ENCODE peak calls at places on chromosomes 16 and 17, in nine cellular contexts. One of them, this sample, is unnamed. For H3K36me3, the result is how much of the 10 kb centered on the place peaks cover.

GRCh38 chr17:49647256-49647585 is 30.7 kb downstream of the SPOP start:
- DNase-seq in stomach: no peak
- DNase-seq in small intestine: no peak
- DNase-seq in kidney: no peak
- DNase-seq in bronchial epithelial cell: no peak
- DNase-seq in Panc1: no peak
- DNase-seq in breast epithelium: no peak
- DNase-seq in heart right ventricle: no peak
- DNase-seq in aorta: no peak
- DNase-seq in this sample: no peak

GRCh38 chr17:74296548-74296936 is 22.5 kb downstream of the DNAI2 start:
- DNase-seq in stomach: peak
- DNase-seq in breast epithelium: no peak
- DNase-seq in Panc1: no peak
- DNase-seq in small intestine: peak
- DNase-seq in aorta: no peak
- DNase-seq in kidney: no peak
- DNase-seq in heart right ventricle: peak
- DNase-seq in bronchial epithelial cell: peak
- DNase-seq in this sample: peak

GRCh38 chr16:50940275-50940854 is 198.5 kb downstream of the CYLD start:
- DNase-seq in kidney: no peak
- DNase-seq in Panc1: no peak
- DNase-seq in breast epithelium: no peak
- DNase-seq in heart right ventricle: no peak
- DNase-seq in aorta: no peak
- DNase-seq in bronchial epithelial cell: peak
- DNase-seq in stomach: no peak
- DNase-seq in small intestine: no peak
- DNase-seq in this sample: no peak

GRCh38 chr17:76585649-76586593 is at the start of gene ST6GALNAC2:
- DNase-seq in Panc1: no peak
- DNase-seq in stomach: peak
- DNase-seq in breast epithelium: peak
- DNase-seq in heart right ventricle: peak
- DNase-seq in bronchial epithelial cell: peak
- DNase-seq in aorta: peak
- DNase-seq in kidney: peak
- DNase-seq in small intestine: peak
- DNase-seq in this sample: peak

GRCh38 chr17:82399030-82399429 is 19.1 kb upstream of the HEXD start:
- DNase-seq in stomach: no peak
- DNase-seq in small intestine: no peak
- DNase-seq in bronchial epithelial cell: no peak
- DNase-seq in kidney: peak
- DNase-seq in breast epithelium: peak
- DNase-seq in Panc1: no peak
- DNase-seq in aorta: peak
- DNase-seq in heart right ventricle: no peak
- DNase-seq in this sample: no peak

GRCh38 chr17:21292867-21293845 is 8.6 kb downstream of the MAP2K3 start:
- DNase-seq in kidney: peak
- DNase-seq in aorta: no peak
- DNase-seq in Panc1: no peak
- DNase-seq in stomach: no peak
- DNase-seq in heart right ventricle: no peak
- DNase-seq in breast epithelium: no peak
- DNase-seq in bronchial epithelial cell: no peak
- DNase-seq in small intestine: no peak
- DNase-seq in this sample: no peak

GRCh38 chr17:35089846-35090193 is 26.3 kb upstream of the RFFL start:
- DNase-seq in heart right ventricle: peak
- DNase-seq in small intestine: no peak
- DNase-seq in stomach: no peak
- DNase-seq in kidney: no peak
- DNase-seq in bronchial epithelial cell: peak
- DNase-seq in breast epithelium: no peak
- DNase-seq in aorta: no peak
- DNase-seq in Panc1: no peak
- DNase-seq in this sample: peak

GRCh38 chr16:25264599-25264998 is 7.0 kb upstream of the ZKSCAN2 start:
- DNase-seq in Panc1: no peak
- DNase-seq in heart right ventricle: no peak
- DNase-seq in bronchial epithelial cell: no peak
- DNase-seq in aorta: no peak
- DNase-seq in stomach: no peak
- DNase-seq in small intestine: no peak
- DNase-seq in breast epithelium: no peak
- DNase-seq in kidney: no peak
- DNase-seq in this sample: peak

GRCh38 chr17:57419940-57420522 is 163.7 kb downstream of the MSI2 start:
- DNase-seq in Panc1: no peak
- DNase-seq in small intestine: no peak
- DNase-seq in kidney: no peak
- DNase-seq in breast epithelium: no peak
- DNase-seq in heart right ventricle: no peak
- DNase-seq in bronchial epithelial cell: no peak
- DNase-seq in aorta: no peak
- DNase-seq in stomach: no peak
- DNase-seq in this sample: peak

GRCh38 chr17:50177983-50178834 is 12.4 kb downstream of the SGCA start:
- DNase-seq in kidney: peak
- DNase-seq in aorta: peak
- DNase-seq in stomach: peak
- DNase-seq in breast epithelium: peak
- DNase-seq in Panc1: peak
- DNase-seq in heart right ventricle: peak
- DNase-seq in small intestine: peak
- DNase-seq in bronchial epithelial cell: peak
- DNase-seq in this sample: peak

GRCh38 chr16:59848314-59848713 is 1114.2 kb upstream of the GOT2 start:
- DNase-seq in breast epithelium: no peak
- DNase-seq in small intestine: no peak
- DNase-seq in stomach: no peak
- DNase-seq in kidney: no peak
- DNase-seq in aorta: no peak
- DNase-seq in Panc1: no peak
- DNase-seq in heart right ventricle: no peak
- DNase-seq in bronchial epithelial cell: no peak
- DNase-seq in this sample: no peak

GRCh38 chr17:34706029-34706428 is 126.6 kb downstream of the TMEM132E start:
- DNase-seq in Panc1: no peak
- DNase-seq in small intestine: peak
- DNase-seq in aorta: no peak
- DNase-seq in kidney: no peak
- DNase-seq in stomach: no peak
- DNase-seq in heart right ventricle: no peak
- DNase-seq in breast epithelium: no peak
- DNase-seq in bronchial epithelial cell: no peak
- DNase-seq in this sample: peak

GRCh38 chr16:31008154-31008950 is 2.1 kb downstream of the STX1B start:
- DNase-seq in Panc1: no peak
- DNase-seq in small intestine: no peak
- DNase-seq in kidney: no peak
- DNase-seq in breast epithelium: no peak
- DNase-seq in aorta: no peak
- DNase-seq in stomach: no peak
- DNase-seq in bronchial epithelial cell: peak
- DNase-seq in heart right ventricle: no peak
- DNase-seq in this sample: peak

GRCh38 chr16:1713331-1713730 is 7.3 kb downstream of the MAPK8IP3 start:
- DNase-seq in small intestine: no peak
- DNase-seq in stomach: no peak
- DNase-seq in aorta: no peak
- DNase-seq in Panc1: no peak
- DNase-seq in heart right ventricle: no peak
- DNase-seq in breast epithelium: no peak
- DNase-seq in kidney: no peak
- DNase-seq in bronchial epithelial cell: no peak
- DNase-seq in this sample: no peak

GRCh38 chr17:78174332-78174869 is 6.0 kb downstream of the SYNGR2 start:
- DNase-seq in stomach: peak
- DNase-seq in aorta: peak
- DNase-seq in kidney: peak
- DNase-seq in heart right ventricle: peak
- DNase-seq in small intestine: peak
- DNase-seq in breast epithelium: peak
- DNase-seq in bronchial epithelial cell: no peak
- DNase-seq in Panc1: no peak
- DNase-seq in this sample: peak

GRCh38 chr17:78174870-78175642 is 6.7 kb downstream of the SYNGR2 start:
- DNase-seq in stomach: peak
- DNase-seq in aorta: no peak
- DNase-seq in small intestine: peak
- DNase-seq in bronchial epithelial cell: no peak
- DNase-seq in breast epithelium: peak
- DNase-seq in Panc1: no peak
- DNase-seq in heart right ventricle: no peak
- DNase-seq in kidney: no peak
- DNase-seq in this sample: no peak

GRCh38 chr17:78173025-78173715 is 4.8 kb downstream of the SYNGR2 start:
- DNase-seq in kidney: no peak
- DNase-seq in small intestine: no peak
- DNase-seq in bronchial epithelial cell: no peak
- DNase-seq in stomach: no peak
- DNase-seq in breast epithelium: no peak
- DNase-seq in aorta: no peak
- DNase-seq in Panc1: no peak
- DNase-seq in heart right ventricle: no peak
- DNase-seq in this sample: no peak

GRCh38 chr17:78176548-78177025 is 8.2 kb downstream of the SYNGR2 start:
- DNase-seq in Panc1: no peak
- DNase-seq in bronchial epithelial cell: peak
- DNase-seq in breast epithelium: no peak
- DNase-seq in kidney: peak
- DNase-seq in stomach: peak
- DNase-seq in small intestine: peak
- DNase-seq in heart right ventricle: peak
- DNase-seq in aorta: peak
- DNase-seq in this sample: peak

DNA sequence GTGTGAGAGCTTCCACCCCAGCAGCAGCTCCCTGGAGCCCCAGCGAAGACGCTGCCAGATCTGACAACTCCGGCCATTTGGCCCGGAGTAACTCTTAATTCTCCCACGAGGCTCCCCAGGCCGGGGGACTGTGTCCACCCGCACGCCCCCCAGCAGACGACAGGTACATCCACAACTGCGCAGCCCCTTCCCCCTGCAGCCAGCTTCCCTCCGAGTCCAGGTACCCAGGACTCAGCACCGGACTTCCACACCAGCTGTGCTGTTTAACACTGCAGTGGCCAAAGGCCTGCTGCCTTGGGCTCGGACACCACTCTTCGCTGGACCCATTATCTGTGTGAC is 7.2 kb downstream of the SYNGR2 start:
- DNase-seq in aorta: no peak
- DNase-seq in heart right ventricle: no peak
- DNase-seq in kidney: no peak
- DNase-seq in small intestine: no peak
- DNase-seq in breast epithelium: no peak
- DNase-seq in Panc1: no peak
- DNase-seq in stomach: no peak
- DNase-seq in bronchial epithelial cell: no peak
- DNase-seq in this sample: no peak
- H3K36me3 ChIP-seq in aorta: under half
- H3K36me3 ChIP-seq in heart right ventricle: under half
- H3K36me3 ChIP-seq in kidney: under half
- H3K36me3 ChIP-seq in small intestine: under half
- H3K36me3 ChIP-seq in breast epithelium: under half
- H3K36me3 ChIP-seq in Panc1: under half
- H3K36me3 ChIP-seq in stomach: under half
- H3K36me3 ChIP-seq in bronchial epithelial cell: under half
- H3K36me3 ChIP-seq in this sample: under half

GRCh38 chr16:20319406-20319805 is 7.9 kb downstream of the GP2 start:
- DNase-seq in small intestine: no peak
- DNase-seq in stomach: no peak
- DNase-seq in kidney: no peak
- DNase-seq in breast epithelium: no peak
- DNase-seq in Panc1: no peak
- DNase-seq in bronchial epithelial cell: no peak
- DNase-seq in aorta: no peak
- DNase-seq in heart right ventricle: no peak
- DNase-seq in this sample: no peak
- H3K36me3 ChIP-seq in small intestine: under half
- H3K36me3 ChIP-seq in stomach: under half
- H3K36me3 ChIP-seq in kidney: under half
- H3K36me3 ChIP-seq in breast epithelium: under half
- H3K36me3 ChIP-seq in Panc1: under half
- H3K36me3 ChIP-seq in bronchial epithelial cell: under half
- H3K36me3 ChIP-seq in aorta: under half
- H3K36me3 ChIP-seq in heart right ventricle: under half
- H3K36me3 ChIP-seq in this sample: under half

GRCh38 chr17:73205326-73205980 is 12.6 kb downstream of the COG1 start:
- DNase-seq in aorta: no peak
- DNase-seq in Panc1: no peak
- DNase-seq in breast epithelium: peak
- DNase-seq in small intestine: no peak
- DNase-seq in heart right ventricle: no peak
- DNase-seq in bronchial epithelial cell: no peak
- DNase-seq in stomach: no peak
- DNase-seq in kidney: no peak
- DNase-seq in this sample: no peak

GRCh38 chr17:73200476-73200875 is 7.6 kb downstream of the COG1 start:
- DNase-seq in bronchial epithelial cell: no peak
- DNase-seq in heart right ventricle: no peak
- DNase-seq in small intestine: no peak
- DNase-seq in Panc1: no peak
- DNase-seq in aorta: no peak
- DNase-seq in kidney: no peak
- DNase-seq in stomach: no peak
- DNase-seq in breast epithelium: no peak
- DNase-seq in this sample: no peak

GRCh38 chr17:73201215-73202069 is 8.6 kb downstream of the COG1 start:
- DNase-seq in small intestine: no peak
- DNase-seq in breast epithelium: no peak
- DNase-seq in aorta: no peak
- DNase-seq in heart right ventricle: peak
- DNase-seq in kidney: no peak
- DNase-seq in bronchial epithelial cell: no peak
- DNase-seq in stomach: no peak
- DNase-seq in Panc1: no peak
- DNase-seq in this sample: no peak

GRCh38 chr17:73203788-73204479 is 11.1 kb downstream of the COG1 start:
- DNase-seq in bronchial epithelial cell: no peak
- DNase-seq in aorta: no peak
- DNase-seq in kidney: no peak
- DNase-seq in breast epithelium: peak
- DNase-seq in heart right ventricle: no peak
- DNase-seq in Panc1: no peak
- DNase-seq in stomach: no peak
- DNase-seq in small intestine: no peak
- DNase-seq in this sample: no peak

GRCh38 chr17:73203135-73203787 is 10.4 kb downstream of the COG1 start:
- DNase-seq in bronchial epithelial cell: no peak
- DNase-seq in breast epithelium: peak
- DNase-seq in Panc1: no peak
- DNase-seq in heart right ventricle: no peak
- DNase-seq in aorta: no peak
- DNase-seq in kidney: no peak
- DNase-seq in stomach: peak
- DNase-seq in small intestine: peak
- DNase-seq in this sample: peak
- H3K36me3 ChIP-seq in bronchial epithelial cell: under half
- H3K36me3 ChIP-seq in breast epithelium: under half
- H3K36me3 ChIP-seq in Panc1: half or more
- H3K36me3 ChIP-seq in heart right ventricle: half or more
- H3K36me3 ChIP-seq in aorta: under half
- H3K36me3 ChIP-seq in kidney: half or more
- H3K36me3 ChIP-seq in stomach: half or more
- H3K36me3 ChIP-seq in small intestine: under half
- H3K36me3 ChIP-seq in this sample: half or more

GRCh38 chr16:47855431-47855830 is 300.4 kb downstream of the ABCC12 start:
- DNase-seq in bronchial epithelial cell: no peak
- DNase-seq in aorta: no peak
- DNase-seq in Panc1: no peak
- DNase-seq in breast epithelium: no peak
- DNase-seq in small intestine: no peak
- DNase-seq in stomach: no peak
- DNase-seq in heart right ventricle: no peak
- DNase-seq in kidney: no peak
- DNase-seq in this sample: no peak
- H3K36me3 ChIP-seq in bronchial epithelial cell: under half
- H3K36me3 ChIP-seq in aorta: under half
- H3K36me3 ChIP-seq in Panc1: under half
- H3K36me3 ChIP-seq in breast epithelium: under half
- H3K36me3 ChIP-seq in small intestine: under half
- H3K36me3 ChIP-seq in stomach: under half
- H3K36me3 ChIP-seq in heart right ventricle: under half
- H3K36me3 ChIP-seq in kidney: under half
- H3K36me3 ChIP-seq in this sample: under half